ENCODE peak calls at places on chromosomes 16 and 17, in five cellular contexts. H is NCI-H446 treated with DMSO at 0.1 percent for 48 hours; F is stimulated activated CD4-positive, alpha-beta T cell treated with anti-CD3 and anti-CD28 coated beads, Interleukin-15, amount 100 ng/mL, for 1 hour; M is HCT116; X is progenitor cell of endocrine pancreas. E is an unnamed sample.

GRCh38 chr17:30304778-30305177 is 13.0 kb upstream of the BLMH start:
- DNase-seq in H (no peak), F (no peak), M (no peak), X (no peak), E (no peak)

GRCh38 chr17:1087381-1088241 is 90.7 kb downstream of the TIMM22 start:
- DNase-seq in H (peak; percentile 63), F (no peak), M (no peak), X (peak; percentile 31), E (peak; percentile 94)

GRCh38 chr17:27940503-27940902 is 47.3 kb upstream of the LYRM9 start:
- DNase-seq in H (no peak), F (no peak), M (no peak), X (no peak), E (no peak)

GRCh38 chr17:73030501-73030911 is 62.0 kb downstream of the SLC39A11 start:
- DNase-seq in H (peak; percentile 81), F (no peak), M (no peak), X (no peak), E (peak; percentile 76)

GRCh38 chr17:78197147-78197830 is 10.1 kb downstream of the AFMID start:
- DNase-seq in H (no peak), F (no peak), M (no peak), X (no peak), E (no peak)

GRCh38 chr17:78337244-78338109 is 22.4 kb downstream of the SOCS3 start:
- DNase-seq in H (no peak), F (no peak), M (no peak), X (no peak), E (peak; percentile 81)

GRCh38 chr17:35931794-35932419 is 1.3 kb upstream of the RDM1 start:
- DNase-seq in H (no peak), F (no peak), M (no peak), X (no peak), E (no peak)

GRCh38 chr17:10614536-10615155 is 42.5 kb downstream of the MYH3 start:
- DNase-seq in H (no peak), F (no peak), M (peak; percentile 42), X (peak; percentile 61), E (peak; percentile 47)

GRCh38 chr17:9274119-9274445 is 252.8 kb downstream of the NTN1 start:
- DNase-seq in H (no peak), F (no peak), M (no peak), X (no peak), E (no peak)

GRCh38 chr17:4001048-4001590 is 36.9 kb upstream of the ATP2A3 start:
- DNase-seq in H (no peak), F (no peak), M (no peak), X (no peak), E (no peak)

GRCh38 chr16:57906385-57907316 is 64.3 kb downstream of the CNGB1 start:
- DNase-seq in H (no peak), F (no peak), M (no peak), X (no peak), E (no peak)

GRCh38 chr16:49932943-49933342 is 77.0 kb upstream of the ZNF423 start:
- DNase-seq in H (peak; percentile 18), F (no peak), M (no peak), X (no peak), E (no peak)

GRCh38 chr17:3834811-3835210 is 11.2 kb downstream of the NCBP3 start:
- DNase-seq in H (no peak), F (no peak), M (no peak), X (no peak), E (no peak)

GRCh38 chr17:30958187-30958586 is 12.7 kb upstream of the RNF135 start:
- DNase-seq in H (no peak), F (no peak), M (no peak), X (no peak), E (no peak)

GRCh38 chr17:37546242-37546641 is 56.6 kb downstream of the DUSP14 start:
- DNase-seq in H (no peak), F (no peak), M (no peak), X (no peak), E (no peak)

GRCh38 chr16:23509763-23510153 is 536 bp downstream of the GGA2 start:
- DNase-seq in H (no peak), F (no peak), M (no peak), X (no peak), E (peak; percentile 48)

GRCh38 chr17:61715348-61715747 is 124.3 kb upstream of the NACA2 start:
- DNase-seq in H (no peak), F (no peak), M (no peak), X (no peak), E (no peak)

GRCh38 chr16:842631-843560 is 42.4 kb upstream of the GNG13 start:
- DNase-seq in H (no peak), F (no peak), M (no peak), X (no peak), E (no peak)

GRCh38 chr17:11598274-11599221 is at the start of gene DNAH9:
- DNase-seq in H (peak; percentile 4), F (no peak), M (no peak), X (peak; percentile 90), E (peak; percentile 94)

GRCh38 chr16:27918755-27919154 is 144.8 kb downstream of the GSG1L start:
- DNase-seq in H (no peak), F (no peak), M (peak; percentile 29), X (no peak), E (no peak)

GRCh38 chr17:57243171-57243622 is 13.1 kb upstream of the MSI2 start:
- DNase-seq in H (peak; percentile 16), F (peak; percentile 58), M (peak; percentile 71), X (peak; percentile 52), E (peak; percentile 62)

GRCh38 chr17:13702266-13702665 is 100.5 kb upstream of the HS3ST3A1 start:
- DNase-seq in H (no peak), F (no peak), M (no peak), X (no peak), E (no peak)

GRCh38 chr17:58455491-58455890 is 32.7 kb downstream of the HSF5 start:
- DNase-seq in H (no peak), F (no peak), M (no peak), X (no peak), E (no peak)

GRCh38 chr16:57797526-57798266 is 4.6 kb downstream of the KIFC3 start:
- DNase-seq in H (no peak), F (no peak), M (no peak), X (peak; percentile 57), E (peak; percentile 93)

GRCh38 chr17:73546121-73546520 is 98.1 kb downstream of the SDK2 start:
- DNase-seq in H (no peak), F (no peak), M (no peak), X (no peak), E (no peak)

GRCh38 chr17:10149573-10150399 is 48.6 kb downstream of the GAS7 start:
- DNase-seq in H (no peak), F (no peak), M (peak; percentile 46), X (no peak), E (peak; percentile 49)

GRCh38 chr17:57704448-57704847 is 40.7 kb downstream of the CCDC182 start:
- DNase-seq in H (no peak), F (no peak), M (no peak), X (no peak), E (no peak)

GRCh38 chr16:31071861-31072260 is 2.2 kb downstream of the ZNF668 start:
- DNase-seq in H (no peak), F (no peak), M (no peak), X (no peak), E (peak; percentile 21)

GRCh38 chr17:79875511-79875910 is 36.3 kb upstream of the CBX4 start:
- DNase-seq in H (no peak), F (no peak), M (no peak), X (no peak), E (peak; percentile 34)

GRCh38 chr17:50170662-50171370 is 5.0 kb downstream of the SGCA start:
- DNase-seq in H (no peak), F (no peak), M (no peak), X (no peak), E (peak; percentile 57)

GRCh38 chr16:49129935-49130334 is 151.7 kb downstream of the CBLN1 start:
- DNase-seq in H (no peak), F (no peak), M (no peak), X (no peak), E (no peak)

GRCh38 chr17:75308732-75309629 is 19.7 kb upstream of the SLC25A19 start:
- DNase-seq in H (no peak), F (no peak), M (no peak), X (no peak), E (peak; percentile 9)

GRCh38 chr17:60315650-60316049 is 76.3 kb downstream of the USP32 start:
- DNase-seq in H (no peak), F (no peak), M (no peak), X (no peak), E (no peak)

GRCh38 chr16:73048292-73049050 is 543 bp upstream of the ZFHX3 start:
- DNase-seq in H (no peak), F (no peak), M (no peak), X (no peak), E (peak; percentile 75)

GRCh38 chr16:56289862-56290261 is 98.6 kb downstream of the GNAO1 start:
- DNase-seq in H (no peak), F (no peak), M (no peak), X (no peak), E (no peak)